ENCODE peak calls at places on chromosomes 13 and 19, in eight cellular contexts. K is ovary, U is HCT116, V is hepatocyte, S is colonic mucosa, Q is heart left ventricle, M is PC-3, R is left ventricle myocardium inferior. X is an unnamed sample.

GRCh38 chr19:28485300-28485699 is 727.7 kb downstream of the UQCRFS1 start:
- DNase-seq in K (no peak), V (peak; percentile 27), M (no peak), U (no peak), Q (peak; percentile 30), S (peak; percentile 88), R (no peak), X (no peak)

GRCh38 chr19:7924241-7924640 is 1.7 kb downstream of the CTXN1 start:
- DNase-seq in V (no peak), K (no peak), U (no peak), S (no peak), Q (no peak), M (no peak), R (no peak), X (no peak)

GRCh38 chr19:2273356-2274184 is 8.4 kb downstream of the PEAK3 start:
- DNase-seq in Q (peak; percentile 81), M (peak; percentile 66), R (peak; percentile 78), V (peak; percentile 85), K (peak; percentile 75), S (peak; percentile 82), U (peak; percentile 59), X (peak; percentile 86)

GRCh38 chr19:36097036-36097435 is 13.9 kb upstream of the OVOL3 start:
- DNase-seq in K (no peak), S (no peak), Q (no peak), U (no peak), V (no peak), M (no peak), R (no peak), X (no peak)

GRCh38 chr13:25659091-25659502 is 287.3 kb downstream of the ATP8A2 start:
- DNase-seq in Q (no peak), U (no peak), K (no peak), S (no peak), R (no peak), M (peak; percentile 14), V (peak; percentile 11), X (no peak)

GRCh38 chr13:91347996-91348905 is 764 bp downstream of the MIR17HG start:
- DNase-seq in K (peak; percentile 42), M (no peak), U (no peak), Q (peak; percentile 43), S (peak; percentile 51), V (peak; percentile 78), R (peak; percentile 46), X (peak; percentile 70)

GRCh38 chr13:97695684-97696083 is 257.8 kb upstream of the IPO5 start:
- DNase-seq in Q (no peak), V (peak; percentile 23), K (no peak), R (no peak), S (no peak), M (no peak), U (no peak), X (no peak)

GRCh38 chr19:15180451-15181390 is 20.1 kb downstream of the NOTCH3 start:
- DNase-seq in R (peak; percentile 46), Q (peak; percentile 46), K (no peak), S (peak; percentile 65), M (no peak), U (no peak), V (no peak), X (no peak)

GRCh38 chr19:55358493-55358892 is 4.0 kb upstream of the COX6B2 start:
- DNase-seq in M (no peak), Q (no peak), V (no peak), U (no peak), K (no peak), S (no peak), R (no peak), X (no peak)

GRCh38 chr13:109151255-109151654 is 521.8 kb downstream of the MYO16 start:
- DNase-seq in K (no peak), V (no peak), M (peak; percentile 36), S (no peak), R (no peak), U (no peak), Q (no peak), X (no peak)

GRCh38 chr13:44317752-44318550 is 55.7 kb upstream of the SERP2 start:
- DNase-seq in K (no peak), U (no peak), V (no peak), M (peak; percentile 31), S (no peak), Q (no peak), R (no peak), X (no peak)

GRCh38 chr13:107124129-107124718 is 556.3 kb upstream of the ARGLU1 start:
- DNase-seq in V (peak; percentile 38), S (no peak), M (peak; percentile 45), U (no peak), K (no peak), Q (no peak), R (no peak), X (no peak)
- TF ChIP-seq CTCF in V (peak; percentile 74), S (peak; percentile 46), M (peak; percentile 57), U (no peak), K (no peak), Q (peak; percentile 40), R (peak; percentile 79), X (peak; percentile 52)

GRCh38 chr13:39485314-39485700 is 117.7 kb downstream of the LHFPL6 start:
- DNase-seq in M (no peak), K (no peak), R (no peak), Q (no peak), U (no peak), V (no peak), S (no peak), X (no peak)

GRCh38 chr13:39484506-39485313 is 118.3 kb downstream of the LHFPL6 start:
- DNase-seq in U (no peak), Q (no peak), V (no peak), S (no peak), R (no peak), M (peak; percentile 59), K (no peak), X (no peak)

GRCh38 chr13:39481493-39481892 is 121.5 kb downstream of the LHFPL6 start:
- DNase-seq in U (no peak), V (no peak), M (no peak), Q (peak; percentile 28), R (no peak), K (no peak), S (no peak), X (no peak)

GRCh38 chr13:39483326-39483725 is 119.7 kb downstream of the LHFPL6 start:
- DNase-seq in K (no peak), M (no peak), R (no peak), S (no peak), U (no peak), V (no peak), Q (no peak), X (no peak)
- H3K4me1 ChIP-seq in K (peaks cover 3% of the 10 kb centered on the region), M (peaks cover 13% of the 10 kb centered on the region), R (peaks cover 93% of the 10 kb centered on the region), S (no peaks in the 10 kb centered on the region), U (no peaks in the 10 kb centered on the region), V (no peaks in the 10 kb centered on the region), Q (peaks cover 81% of the 10 kb centered on the region), X (no peaks in the 10 kb centered on the region)

DNA sequence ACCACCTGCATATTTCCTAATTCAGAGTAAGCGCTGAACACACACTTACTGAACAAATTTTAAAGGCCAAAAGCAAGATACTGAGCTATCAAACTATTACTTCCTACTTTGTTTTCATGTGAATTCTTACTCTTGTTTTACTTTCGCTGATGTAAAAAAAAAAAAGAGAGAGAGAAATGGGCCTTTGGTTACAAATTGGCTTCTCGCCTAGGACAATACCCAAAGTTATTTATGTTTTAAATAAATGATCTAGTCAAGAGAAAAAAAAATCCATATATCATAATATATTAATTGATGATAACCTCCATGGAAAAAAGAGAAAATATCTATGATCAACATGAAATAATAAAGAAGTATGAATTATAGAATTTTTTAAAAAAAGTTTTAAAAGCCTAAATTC is 9.2 kb downstream of the COL4A1 start:
- DNase-seq in M (no peak), U (no peak), S (no peak), K (no peak), V (no peak), R (no peak), Q (no peak), X (no peak)
- H3K27ac ChIP-seq in M (no peak overlapping the region), U (no peak overlapping the region), S (no peak overlapping the region), K (peak overlapping the region; percentile 77), V (no peak overlapping the region), R (peak overlapping the region; percentile 97), Q (peak overlapping the region; percentile 77), X (peak overlapping the region; percentile 70)

GRCh38 chr13:110643324-110643723 is 28.0 kb downstream of the NAXD start:
- DNase-seq in Q (no peak), V (no peak), S (no peak), M (no peak), R (no peak), U (no peak), K (no peak), X (no peak)

GRCh38 chr13:110646442-110647364 is 31.4 kb downstream of the NAXD start:
- DNase-seq in U (no peak), M (no peak), K (no peak), R (no peak), V (no peak), S (no peak), Q (no peak), X (no peak)

GRCh38 chr13:110643768-110644421 is 28.6 kb downstream of the NAXD start:
- DNase-seq in S (no peak), K (no peak), U (no peak), R (no peak), V (no peak), Q (no peak), M (no peak), X (peak; percentile 46)

GRCh38 chr13:110645750-110646149 is 30.4 kb downstream of the NAXD start:
- DNase-seq in M (no peak), Q (no peak), K (no peak), S (no peak), V (no peak), R (no peak), U (no peak), X (no peak)

DNA sequence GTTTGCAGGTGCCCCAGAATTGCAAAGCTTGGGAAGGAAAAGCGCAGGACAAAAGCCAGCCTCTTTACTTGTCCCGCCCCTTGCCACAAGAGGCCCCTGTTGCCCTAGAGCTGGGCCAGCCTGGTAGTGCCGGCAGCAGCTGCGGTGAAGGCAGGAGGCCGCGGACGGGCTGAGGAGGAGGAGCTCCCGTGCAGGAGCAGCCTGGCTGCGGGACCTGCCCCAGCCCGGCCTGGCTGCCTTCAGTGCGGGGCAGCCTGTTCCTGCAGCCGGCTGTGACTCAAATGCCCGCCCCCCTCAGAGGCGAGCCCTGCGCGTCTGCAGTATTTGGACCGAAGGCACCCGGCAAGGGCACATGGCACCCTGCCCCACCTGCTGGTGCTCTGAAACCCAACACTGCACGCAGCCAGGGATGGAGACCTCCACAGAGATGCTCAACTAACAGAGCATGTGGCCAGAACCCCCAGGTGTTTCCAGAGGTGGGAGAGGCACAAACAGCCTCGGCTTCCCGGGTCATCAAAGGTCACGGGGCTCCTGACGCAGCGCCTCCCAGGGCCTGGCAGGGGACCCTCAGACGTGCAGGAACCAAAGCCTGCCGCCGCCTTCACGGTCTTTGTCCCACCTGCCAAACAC is 29.7 kb downstream of the NAXD start:
- DNase-seq in M (peak; percentile 29), K (no peak), R (peak; percentile 65), V (peak; percentile 80), U (no peak), Q (peak; percentile 62), S (peak; percentile 41), X (peak; percentile 27)
- TF ChIP-seq CTCF in M (peak; percentile 34), K (no peak), R (peak; percentile 45), V (peak; percentile 44), U (no peak), Q (peak; percentile 26), S (peak; percentile 18), X (peak; percentile 45)

GRCh38 chr13:39688699-39689405 is 33.4 kb downstream of the COG6 start:
- DNase-seq in K (no peak), M (no peak), Q (no peak), V (no peak), R (no peak), S (no peak), U (no peak), X (no peak)
- H3K4me1 ChIP-seq in K (no peaks in the 10 kb centered on the region), M (no peaks in the 10 kb centered on the region), Q (peaks cover 4% of the 10 kb centered on the region), V (no peaks in the 10 kb centered on the region), R (peaks cover 9% of the 10 kb centered on the region), S (no peaks in the 10 kb centered on the region), U (no peaks in the 10 kb centered on the region), X (no peaks in the 10 kb centered on the region)